ENCODE peak calls at places on chromosomes 7 and 10, in seven cellular contexts. T, N, Z, Y, M, O and J are unnamed samples.

GRCh38 chr7:36958094-36958718 is 233.9 kb upstream of the AOAH start:
- DNase-seq in M (no peak), Z (no peak), O (no peak), N (no peak), Y (no peak), T (no peak), J (peak; percentile 28)

GRCh38 chr10:110226926-110227641 is 19.7 kb downstream of the MXI1 start:
- DNase-seq in Y (peak; percentile 37), M (peak; percentile 80), T (peak; percentile 84), N (peak; percentile 88), O (peak; percentile 60), Z (no peak), J (peak; percentile 79)

GRCh38 chr10:62433181-62433692 is 59.1 kb downstream of the ZNF365 start:
- DNase-seq in N (peak; percentile 91), Z (no peak), T (peak; percentile 45), M (no peak), O (peak; percentile 98), Y (peak; percentile 95), J (peak; percentile 85)

GRCh38 chr10:11035318-11035920 is 17.7 kb downstream of the CELF2 start:
- DNase-seq in Z (no peak), O (peak; percentile 90), N (peak; percentile 85), M (no peak), T (peak; percentile 60), Y (peak; percentile 56), J (no peak)

GRCh38 chr7:155456772-155457543 is 971 bp upstream of the EN2 start:
- DNase-seq in O (peak; percentile 80), Y (peak; percentile 77), Z (no peak), M (peak; percentile 29), N (peak; percentile 59), T (peak; percentile 51), J (peak; percentile 17)

GRCh38 chr7:64890761-64891666 is 12.1 kb upstream of the ZNF273 start:
- DNase-seq in T (no peak), Z (peak; percentile 75), Y (no peak), M (peak; percentile 69), N (peak; percentile 53), O (peak; percentile 58), J (no peak)

GRCh38 chr7:157445956-157446295 is 109.1 kb downstream of the DNAJB6 start:
- DNase-seq in Y (no peak), T (no peak), O (no peak), Z (no peak), N (no peak), M (no peak), J (no peak)

GRCh38 chr10:76695069-76695468 is 942.5 kb downstream of the KCNMA1 start:
- DNase-seq in T (no peak), N (no peak), Z (no peak), Y (no peak), M (no peak), O (no peak), J (no peak)

GRCh38 chr7:128359336-128359735 is 2.2 kb downstream of the PRRT4 start:
- DNase-seq in M (no peak), Y (no peak), N (no peak), T (no peak), Z (no peak), O (no peak), J (no peak)

GRCh38 chr10:118496525-118496924 is 98.9 kb downstream of the PRLHR start:
- DNase-seq in N (no peak), T (no peak), Y (no peak), M (no peak), O (no peak), Z (peak; percentile 70), J (no peak)

GRCh38 chr10:63206997-63207952 is 74.1 kb downstream of the NRBF2 start:
- DNase-seq in Y (no peak), N (peak; percentile 3), Z (no peak), O (peak; percentile 90), M (no peak), T (peak; percentile 51), J (no peak)

GRCh38 chr7:33819658-33820057 is 85.7 kb upstream of the BMPER start:
- DNase-seq in M (no peak), O (no peak), N (no peak), T (no peak), Z (no peak), Y (no peak), J (no peak)

GRCh38 chr7:108016841-108017775 is 14.1 kb upstream of the LAMB1 start:
- DNase-seq in T (no peak), N (peak; percentile 55), Z (peak; percentile 72), O (peak; percentile 69), M (no peak), Y (peak; percentile 63), J (peak; percentile 21)

GRCh38 chr7:18053177-18053928 is 25.7 kb upstream of the PRPS1L1 start:
- DNase-seq in Y (no peak), O (peak; percentile 8), Z (no peak), M (no peak), T (no peak), N (peak; percentile 51), J (no peak)

GRCh38 chr7:40827217-40828085 is 692.6 kb downstream of the SUGCT start:
- DNase-seq in T (no peak), N (peak; percentile 13), M (no peak), O (peak; percentile 58), Z (no peak), Y (peak; percentile 39), J (peak; percentile 13)

GRCh38 chr7:138455609-138456008 is 4.5 kb upstream of the TRIM24 start:
- DNase-seq in N (no peak), Y (no peak), M (no peak), T (no peak), Z (no peak), O (no peak), J (no peak)

GRCh38 chr7:30148951-30149459 is 14.2 kb downstream of the MTURN start:
- DNase-seq in T (no peak), Y (no peak), Z (no peak), M (no peak), O (no peak), N (peak; percentile 48), J (no peak)

GRCh38 chr7:128872394-128872824 is 9.8 kb downstream of the ATP6V1F start:
- DNase-seq in T (no peak), Z (no peak), O (no peak), Y (no peak), N (peak; percentile 54), M (no peak), J (peak; percentile 41)

GRCh38 chr10:21751341-21752310 is 217.6 kb downstream of the MLLT10 start:
- DNase-seq in T (no peak), Z (no peak), N (no peak), Y (no peak), O (no peak), M (peak; percentile 38), J (no peak)